ENCODE peak calls at places on chromosomes 5 and 9, in five cellular contexts. One of them, this sample, is unnamed.
A peak's percentile ranks its signal among the peaks of the same experiment; 100 is the strongest.

GRCh38 chr5:139822553-139823425 is 27.2 kb downstream of the PSD2 start:
- DNase-seq in trophoblast cell: no peak
- DNase-seq in IMR-90: no peak
- DNase-seq in fibroblast of lung: no peak
- DNase-seq in PC-3: no peak
- DNase-seq in this sample: no peak

GRCh38 chr9:127949827-127950512 is 12.3 kb upstream of the DPM2 start:
- DNase-seq in trophoblast cell: no peak
- DNase-seq in PC-3: no peak
- DNase-seq in IMR-90: no peak
- DNase-seq in fibroblast of lung: no peak
- DNase-seq in this sample: no peak

GRCh38 chr5:146744358-146744757 is 134.2 kb downstream of the PPP2R2B start:
- DNase-seq in trophoblast cell: peak; percentile 3
- DNase-seq in IMR-90: peak; percentile 36
- DNase-seq in PC-3: peak; percentile 36
- DNase-seq in fibroblast of lung: peak; percentile 93
- DNase-seq in this sample: peak; percentile 47

GRCh38 chr9:39588056-39588814 is 232.8 kb downstream of the SPATA31A1 start:
- DNase-seq in PC-3: no peak
- DNase-seq in fibroblast of lung: no peak
- DNase-seq in IMR-90: no peak
- DNase-seq in trophoblast cell: no peak
- DNase-seq in this sample: no peak

GRCh38 chr5:113232246-113232645 is 202.5 kb downstream of the TSSK1B start:
- DNase-seq in PC-3: peak; percentile 32
- DNase-seq in trophoblast cell: no peak
- DNase-seq in fibroblast of lung: peak; percentile 70
- DNase-seq in IMR-90: no peak
- DNase-seq in this sample: no peak

GRCh38 chr5:98296426-98296825 is 477.0 kb upstream of the RGMB start:
- DNase-seq in trophoblast cell: peak; percentile 11
- DNase-seq in PC-3: peak; percentile 35
- DNase-seq in IMR-90: peak; percentile 79
- DNase-seq in fibroblast of lung: peak; percentile 73
- DNase-seq in this sample: peak; percentile 18

GRCh38 chr9:85215936-85216335 is 525.8 kb downstream of the AGTPBP1 start:
- DNase-seq in IMR-90: no peak
- DNase-seq in PC-3: no peak
- DNase-seq in trophoblast cell: no peak
- DNase-seq in fibroblast of lung: peak; percentile 59
- DNase-seq in this sample: no peak

GRCh38 chr5:149441986-149442385 is 62.9 kb upstream of the IL17B start:
- DNase-seq in IMR-90: no peak
- DNase-seq in PC-3: no peak
- DNase-seq in fibroblast of lung: no peak
- DNase-seq in trophoblast cell: no peak
- DNase-seq in this sample: no peak

GRCh38 chr9:118330191-118330986 is 626.2 kb downstream of the TLR4 start:
- DNase-seq in trophoblast cell: no peak
- DNase-seq in PC-3: no peak
- DNase-seq in fibroblast of lung: peak; percentile 58
- DNase-seq in IMR-90: no peak
- DNase-seq in this sample: peak; percentile 36

GRCh38 chr9:107635137-107635802 is 145.7 kb upstream of the KLF4 start:
- DNase-seq in PC-3: no peak
- DNase-seq in fibroblast of lung: peak; percentile 40
- DNase-seq in trophoblast cell: no peak
- DNase-seq in IMR-90: peak; percentile 43
- DNase-seq in this sample: no peak

GRCh38 chr5:94031631-94032030 is 290.2 kb upstream of the POU5F2 start:
- DNase-seq in IMR-90: peak; percentile 7
- DNase-seq in PC-3: no peak
- DNase-seq in trophoblast cell: no peak
- DNase-seq in fibroblast of lung: peak; percentile 31
- DNase-seq in this sample: no peak

GRCh38 chr5:57703726-57704125 is 221.1 kb upstream of the ACTBL2 start:
- DNase-seq in fibroblast of lung: peak; percentile 85
- DNase-seq in IMR-90: no peak
- DNase-seq in trophoblast cell: no peak
- DNase-seq in PC-3: no peak
- DNase-seq in this sample: no peak

GRCh38 chr9:557601-558201 is 283.8 kb upstream of the DMRT1 start:
- DNase-seq in fibroblast of lung: peak; percentile 54
- DNase-seq in IMR-90: no peak
- DNase-seq in PC-3: peak; percentile 85
- DNase-seq in trophoblast cell: peak; percentile 87
- DNase-seq in this sample: peak; percentile 96

GRCh38 chr5:95641803-95642220 is 4.8 kb upstream of the RFESD start:
- DNase-seq in PC-3: no peak
- DNase-seq in fibroblast of lung: peak; percentile 14
- DNase-seq in IMR-90: peak; percentile 54
- DNase-seq in trophoblast cell: no peak
- DNase-seq in this sample: no peak

GRCh38 chr9:14283276-14283675 is 30.7 kb downstream of the NFIB start:
- DNase-seq in PC-3: no peak
- DNase-seq in fibroblast of lung: peak; percentile 71
- DNase-seq in trophoblast cell: no peak
- DNase-seq in IMR-90: no peak
- DNase-seq in this sample: no peak

GRCh38 chr9:95822583-95823431 is 52.7 kb upstream of the ERCC6L2 start:
- DNase-seq in PC-3: peak; percentile 89
- DNase-seq in trophoblast cell: peak; percentile 59
- DNase-seq in IMR-90: peak; percentile 98
- DNase-seq in fibroblast of lung: peak; percentile 97
- DNase-seq in this sample: no peak

GRCh38 chr9:91864372-91864771 is 85.7 kb downstream of the ROR2 start:
- DNase-seq in fibroblast of lung: peak; percentile 14
- DNase-seq in IMR-90: no peak
- DNase-seq in trophoblast cell: no peak
- DNase-seq in PC-3: no peak
- DNase-seq in this sample: no peak

DNA sequence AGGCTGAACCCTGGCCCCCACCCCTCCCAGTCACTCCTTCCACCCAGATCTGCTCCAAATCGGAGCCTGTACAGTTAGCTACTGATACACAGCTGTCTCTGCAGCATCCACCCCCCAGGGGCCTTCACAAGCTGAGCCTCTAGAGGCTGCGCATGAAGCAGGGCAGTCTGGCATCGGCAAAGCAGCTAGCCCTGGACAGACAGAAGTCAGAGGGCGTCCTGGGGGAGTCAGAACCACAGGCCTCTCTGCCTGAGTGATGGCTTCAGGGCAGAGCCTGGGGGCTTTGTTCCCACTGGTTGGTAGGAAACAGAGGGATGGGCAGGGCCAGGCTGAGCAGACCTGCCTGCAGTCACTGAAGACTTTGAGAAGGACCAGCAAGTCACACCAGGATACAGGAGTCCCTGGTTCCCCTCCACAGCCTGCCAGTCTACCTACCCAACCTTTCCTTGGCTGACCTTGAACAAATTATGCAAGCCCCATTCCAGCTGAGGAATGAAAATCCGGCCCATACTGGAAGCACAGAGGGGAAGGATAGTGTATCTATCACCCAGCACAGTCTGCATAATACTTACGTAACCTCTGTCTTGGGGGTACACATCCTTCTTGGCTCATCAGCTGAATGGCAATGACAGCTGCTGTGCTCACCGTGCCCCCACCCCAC is 8.7 kb downstream of the VDAC1 start:
- DNase-seq in IMR-90: no peak
- DNase-seq in fibroblast of lung: no peak
- DNase-seq in trophoblast cell: no peak
- DNase-seq in PC-3: no peak
- DNase-seq in this sample: no peak
- H3K9ac ChIP-seq in IMR-90: no peak overlapping the region
- H3K9ac ChIP-seq in fibroblast of lung: no peak overlapping the region
- H3K9ac ChIP-seq in trophoblast cell: peak overlapping the region; percentile 27
- H3K9ac ChIP-seq in PC-3: no peak overlapping the region
- H3K9ac ChIP-seq in this sample: peak overlapping the region; percentile 51

GRCh38 chr5:444226-444625 is 1.2 kb downstream of the EXOC3 start:
- DNase-seq in IMR-90: no peak
- DNase-seq in trophoblast cell: no peak
- DNase-seq in fibroblast of lung: no peak
- DNase-seq in PC-3: no peak
- DNase-seq in this sample: no peak
- H3K9ac ChIP-seq in IMR-90: peak overlapping the region; percentile 3
- H3K9ac ChIP-seq in trophoblast cell: no peak overlapping the region
- H3K9ac ChIP-seq in fibroblast of lung: peak overlapping the region; percentile 84
- H3K9ac ChIP-seq in PC-3: peak overlapping the region; percentile 96
- H3K9ac ChIP-seq in this sample: no peak overlapping the region

GRCh38 chr9:83141887-83142286 is 78.9 kb upstream of the RASEF start:
- DNase-seq in PC-3: no peak
- DNase-seq in trophoblast cell: no peak
- DNase-seq in fibroblast of lung: no peak
- DNase-seq in IMR-90: no peak
- DNase-seq in this sample: no peak
- H3K9ac ChIP-seq in PC-3: no peak overlapping the region
- H3K9ac ChIP-seq in trophoblast cell: no peak overlapping the region
- H3K9ac ChIP-seq in fibroblast of lung: no peak overlapping the region
- H3K9ac ChIP-seq in IMR-90: no peak overlapping the region
- H3K9ac ChIP-seq in this sample: no peak overlapping the region

DNA sequence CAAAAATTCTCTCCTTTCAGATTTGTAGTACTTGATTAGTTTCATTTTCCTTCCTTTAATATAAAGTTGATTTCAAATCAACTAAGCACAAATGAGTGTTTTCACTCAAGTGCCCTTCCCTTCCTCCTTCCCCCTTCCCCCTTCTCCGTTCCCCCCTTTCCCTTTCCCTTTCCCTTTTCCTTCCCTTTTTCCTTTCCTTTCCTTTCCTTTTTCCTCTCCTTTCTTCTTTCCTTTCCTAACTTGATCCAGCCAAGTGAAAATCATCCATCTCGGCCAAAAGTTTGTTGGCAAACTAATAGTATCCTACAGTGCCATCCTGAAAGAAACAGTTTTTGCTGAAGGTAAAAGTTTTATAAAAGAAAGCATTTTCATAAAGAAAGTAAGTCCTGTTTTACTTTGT is 85.3 kb upstream of the CD180 start:
- DNase-seq in trophoblast cell: no peak
- DNase-seq in fibroblast of lung: no peak
- DNase-seq in IMR-90: no peak
- DNase-seq in PC-3: no peak
- DNase-seq in this sample: no peak
- H3K9ac ChIP-seq in trophoblast cell: no peak overlapping the region
- H3K9ac ChIP-seq in fibroblast of lung: no peak overlapping the region
- H3K9ac ChIP-seq in IMR-90: no peak overlapping the region
- H3K9ac ChIP-seq in PC-3: no peak overlapping the region
- H3K9ac ChIP-seq in this sample: no peak overlapping the region

DNA sequence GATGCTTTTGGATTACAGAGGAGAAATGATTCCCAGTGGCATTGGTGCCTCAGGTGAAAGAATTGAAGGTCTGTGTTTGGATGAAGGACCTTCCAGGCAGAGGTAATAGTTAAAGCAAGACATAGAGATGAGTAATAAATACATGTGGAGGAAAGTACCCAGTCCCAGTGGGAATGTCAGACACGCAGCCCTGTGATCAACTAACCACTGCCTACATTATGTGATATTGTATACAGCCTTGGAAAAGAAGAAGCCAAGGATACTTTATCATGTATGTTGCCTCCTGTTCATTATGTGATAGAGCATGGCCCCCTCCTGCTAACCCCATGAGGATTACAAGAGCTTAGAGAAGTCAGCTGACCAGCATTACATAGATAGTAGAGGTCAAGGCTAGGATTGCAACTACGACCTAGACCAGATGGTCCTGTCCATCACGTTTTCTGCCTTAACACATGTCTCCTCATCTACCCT is 497.0 kb upstream of the TNC start:
- DNase-seq in fibroblast of lung: peak; percentile 48
- DNase-seq in IMR-90: peak; percentile 45
- DNase-seq in PC-3: peak; percentile 10
- DNase-seq in trophoblast cell: peak; percentile 82
- DNase-seq in this sample: no peak
- H3K9ac ChIP-seq in fibroblast of lung: no peak overlapping the region
- H3K9ac ChIP-seq in IMR-90: peak overlapping the region; percentile 62
- H3K9ac ChIP-seq in PC-3: peak overlapping the region; percentile 77
- H3K9ac ChIP-seq in trophoblast cell: no peak overlapping the region
- H3K9ac ChIP-seq in this sample: no peak overlapping the region

DNA sequence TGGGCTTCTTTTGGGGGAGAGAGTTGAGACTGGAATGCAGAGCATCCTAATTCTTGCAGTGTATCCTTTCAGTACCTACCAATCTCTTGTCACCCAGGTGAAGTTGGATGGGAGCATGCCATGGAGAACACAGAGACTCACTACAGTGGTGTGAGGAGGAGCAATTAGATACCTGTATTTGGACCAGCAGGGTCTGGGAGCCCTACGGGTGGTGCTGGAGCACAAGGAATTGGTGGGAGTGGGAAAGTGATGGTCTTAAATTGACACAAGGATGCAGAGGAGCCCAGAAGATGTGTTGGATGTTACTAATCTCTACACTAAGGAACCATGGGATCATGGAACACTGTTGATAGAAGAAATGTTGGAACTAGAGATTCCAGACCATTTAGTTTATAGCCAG is 212.7 kb downstream of the CHSY3 start:
- DNase-seq in fibroblast of lung: no peak
- DNase-seq in IMR-90: no peak
- DNase-seq in PC-3: peak; percentile 20
- DNase-seq in trophoblast cell: no peak
- DNase-seq in this sample: peak; percentile 4
- H3K9ac ChIP-seq in fibroblast of lung: no peak overlapping the region
- H3K9ac ChIP-seq in IMR-90: no peak overlapping the region
- H3K9ac ChIP-seq in PC-3: no peak overlapping the region
- H3K9ac ChIP-seq in trophoblast cell: no peak overlapping the region
- H3K9ac ChIP-seq in this sample: no peak overlapping the region

DNA sequence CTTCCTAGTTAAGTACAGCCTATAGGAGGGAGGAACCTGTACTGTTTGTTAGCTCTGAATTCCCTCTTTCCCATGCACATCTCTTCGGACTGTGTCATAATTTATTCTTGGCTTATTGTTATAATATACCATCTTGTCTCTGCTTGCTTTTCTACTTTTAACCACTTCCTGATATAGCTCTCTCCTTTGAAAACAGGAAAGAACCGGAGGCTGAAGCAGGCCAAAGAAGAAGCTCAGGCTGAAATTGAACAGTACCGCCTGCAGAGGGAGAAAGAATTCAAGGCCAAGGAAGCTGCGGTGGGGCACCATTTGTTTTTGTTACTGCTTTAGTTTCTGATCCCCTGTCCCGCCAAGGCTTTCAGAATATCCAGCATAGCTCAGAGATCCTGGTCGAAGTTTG is 4.8 kb downstream of the ATP6V1G1 start:
- DNase-seq in IMR-90: peak; percentile 49
- DNase-seq in PC-3: peak; percentile 2
- DNase-seq in trophoblast cell: no peak
- DNase-seq in fibroblast of lung: peak; percentile 32
- DNase-seq in this sample: peak; percentile 38
- H3K9ac ChIP-seq in IMR-90: no peak overlapping the region
- H3K9ac ChIP-seq in PC-3: no peak overlapping the region
- H3K9ac ChIP-seq in trophoblast cell: no peak overlapping the region
- H3K9ac ChIP-seq in fibroblast of lung: no peak overlapping the region
- H3K9ac ChIP-seq in this sample: no peak overlapping the region

GRCh38 chr5:137470111-137470920 is 28.8 kb downstream of the SPOCK1 start:
- DNase-seq in IMR-90: peak; percentile 94
- DNase-seq in fibroblast of lung: peak; percentile 99
- DNase-seq in trophoblast cell: peak; percentile 37
- DNase-seq in PC-3: peak; percentile 94
- DNase-seq in this sample: no peak
- H3K9ac ChIP-seq in IMR-90: no peak overlapping the region
- H3K9ac ChIP-seq in fibroblast of lung: no peak overlapping the region
- H3K9ac ChIP-seq in trophoblast cell: no peak overlapping the region
- H3K9ac ChIP-seq in PC-3: no peak overlapping the region
- H3K9ac ChIP-seq in this sample: no peak overlapping the region